ENCODE peak calls at places on chromosomes 11 and 22, in six cellular contexts. One of them, this sample, is unnamed.

GRCh38 chr11:1943977-1944376 is 3.2 kb upstream of the MRPL23 start:
- DNase-seq in H1: peak; percentile 42
- DNase-seq in GM12891: no peak
- DNase-seq in K562: no peak
- DNase-seq in HepG2: no peak
- DNase-seq in GM12878: no peak
- DNase-seq in this sample: no peak

GRCh38 chr11:61695917-61696316 is 15.7 kb downstream of the DAGLA start:
- DNase-seq in K562: peak; percentile 60
- DNase-seq in GM12878: peak; percentile 27
- DNase-seq in H1: peak; percentile 63
- DNase-seq in GM12891: peak; percentile 72
- DNase-seq in HepG2: no peak
- DNase-seq in this sample: peak; percentile 49

GRCh38 chr22:44685384-44686056 is 16.5 kb upstream of the PRR5 start:
- DNase-seq in GM12878: peak; percentile 71
- DNase-seq in GM12891: no peak
- DNase-seq in H1: peak; percentile 75
- DNase-seq in K562: peak; percentile 58
- DNase-seq in HepG2: no peak
- DNase-seq in this sample: peak; percentile 56

GRCh38 chr22:21569459-21570161 is 2.1 kb downstream of the UBE2L3 start:
- DNase-seq in HepG2: no peak
- DNase-seq in GM12878: no peak
- DNase-seq in H1: no peak
- DNase-seq in K562: no peak
- DNase-seq in GM12891: no peak
- DNase-seq in this sample: no peak

GRCh38 chr22:33362702-33363101 is 304.5 kb upstream of the SYN3 start:
- DNase-seq in GM12878: no peak
- DNase-seq in H1: no peak
- DNase-seq in K562: no peak
- DNase-seq in GM12891: no peak
- DNase-seq in HepG2: no peak
- DNase-seq in this sample: no peak

GRCh38 chr11:76787271-76787670 is 4.1 kb downstream of the TSKU start:
- DNase-seq in K562: no peak
- DNase-seq in GM12878: no peak
- DNase-seq in H1: no peak
- DNase-seq in GM12891: no peak
- DNase-seq in HepG2: no peak
- DNase-seq in this sample: no peak

GRCh38 chr22:17980638-17981051 is 43.7 kb downstream of the MICAL3 start:
- DNase-seq in H1: no peak
- DNase-seq in GM12891: peak; percentile 43
- DNase-seq in GM12878: no peak
- DNase-seq in K562: peak; percentile 92
- DNase-seq in HepG2: no peak
- DNase-seq in this sample: no peak

GRCh38 chr22:46905834-46906233 is 143.4 kb downstream of the TBC1D22A start:
- DNase-seq in GM12891: no peak
- DNase-seq in GM12878: no peak
- DNase-seq in K562: no peak
- DNase-seq in H1: no peak
- DNase-seq in HepG2: no peak
- DNase-seq in this sample: no peak

GRCh38 chr11:116275634-116276033 is 497.2 kb downstream of the BUD13 start:
- DNase-seq in GM12878: no peak
- DNase-seq in HepG2: no peak
- DNase-seq in H1: no peak
- DNase-seq in K562: no peak
- DNase-seq in GM12891: no peak
- DNase-seq in this sample: no peak

GRCh38 chr11:116107229-116107628 is 603.0 kb upstream of the CADM1 start:
- DNase-seq in HepG2: no peak
- DNase-seq in GM12878: no peak
- DNase-seq in GM12891: no peak
- DNase-seq in H1: no peak
- DNase-seq in K562: no peak
- DNase-seq in this sample: no peak

GRCh38 chr22:22935546-22936157 is 48.0 kb downstream of the IGLL5 start:
- DNase-seq in GM12891: peak; percentile 94
- DNase-seq in GM12878: peak; percentile 99
- DNase-seq in HepG2: no peak
- DNase-seq in K562: peak; percentile 58
- DNase-seq in H1: no peak
- DNase-seq in this sample: peak; percentile 96
- TF ChIP-seq POLR2AphosphoS5 in GM12891: peak; percentile 94
- TF ChIP-seq POLR2AphosphoS5 in GM12878: peak; percentile 69
- TF ChIP-seq POLR2AphosphoS5 in HepG2: no peak
- TF ChIP-seq POLR2AphosphoS5 in K562: no peak
- TF ChIP-seq POLR2AphosphoS5 in H1: no peak
- TF ChIP-seq POLR2AphosphoS5 in this sample: peak; percentile 95

DNA sequence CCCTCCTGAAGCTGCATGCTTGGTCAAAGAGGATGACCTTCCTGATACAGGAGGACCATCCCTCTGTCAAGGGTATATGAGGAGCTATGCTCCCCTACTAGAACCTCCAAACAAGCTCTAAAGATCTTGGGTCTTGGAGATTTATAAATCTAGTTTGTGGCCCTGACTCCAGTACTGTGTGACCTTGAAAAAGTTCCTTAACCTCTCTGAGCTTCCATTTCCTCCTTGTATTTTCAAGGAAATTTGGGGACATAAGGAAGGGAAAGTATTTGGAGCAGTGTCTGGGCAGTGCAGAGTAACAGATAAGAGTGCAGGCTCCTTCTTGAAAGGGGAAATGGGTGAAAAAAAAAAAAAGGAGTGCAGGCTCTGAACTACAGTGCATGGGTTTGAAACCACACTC is 45.9 kb downstream of the CHRDL2 start:
- DNase-seq in HepG2: no peak
- DNase-seq in GM12891: no peak
- DNase-seq in GM12878: no peak
- DNase-seq in H1: no peak
- DNase-seq in K562: no peak
- DNase-seq in this sample: no peak
- TF ChIP-seq TAF1 in HepG2: no peak
- TF ChIP-seq TAF1 in GM12891: no peak
- TF ChIP-seq TAF1 in GM12878: no peak
- TF ChIP-seq TAF1 in H1: no peak
- TF ChIP-seq TAF1 in K562: no peak
- TF ChIP-seq TAF1 in this sample: no peak

DNA sequence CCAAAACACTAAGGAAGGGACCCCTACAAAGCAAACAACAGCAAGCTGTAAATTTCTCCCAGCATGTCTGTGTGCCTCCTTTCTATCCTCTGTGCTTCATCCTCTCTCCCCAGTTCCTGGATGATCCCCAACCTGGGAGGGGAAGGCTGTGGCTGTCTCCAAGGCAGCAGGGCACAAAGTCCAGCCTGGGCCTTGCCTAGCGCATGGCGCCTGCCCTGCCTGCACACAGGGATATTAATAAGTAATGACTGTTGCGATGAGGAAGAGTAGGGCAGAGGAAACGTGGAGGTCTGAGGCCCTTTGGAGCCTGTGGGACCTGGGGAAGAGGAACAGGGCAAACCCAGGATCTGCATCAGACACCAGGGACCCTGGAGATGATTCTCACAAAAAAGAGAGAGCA is 2.0 kb downstream of the USH1C start:
- DNase-seq in K562: no peak
- DNase-seq in GM12891: no peak
- DNase-seq in GM12878: no peak
- DNase-seq in HepG2: peak; percentile 62
- DNase-seq in H1: no peak
- DNase-seq in this sample: no peak
- TF ChIP-seq POLR2A in K562: no peak
- TF ChIP-seq POLR2A in GM12891: no peak
- TF ChIP-seq POLR2A in GM12878: no peak
- TF ChIP-seq POLR2A in HepG2: no peak
- TF ChIP-seq POLR2A in H1: no peak
- TF ChIP-seq POLR2A in this sample: no peak

DNA sequence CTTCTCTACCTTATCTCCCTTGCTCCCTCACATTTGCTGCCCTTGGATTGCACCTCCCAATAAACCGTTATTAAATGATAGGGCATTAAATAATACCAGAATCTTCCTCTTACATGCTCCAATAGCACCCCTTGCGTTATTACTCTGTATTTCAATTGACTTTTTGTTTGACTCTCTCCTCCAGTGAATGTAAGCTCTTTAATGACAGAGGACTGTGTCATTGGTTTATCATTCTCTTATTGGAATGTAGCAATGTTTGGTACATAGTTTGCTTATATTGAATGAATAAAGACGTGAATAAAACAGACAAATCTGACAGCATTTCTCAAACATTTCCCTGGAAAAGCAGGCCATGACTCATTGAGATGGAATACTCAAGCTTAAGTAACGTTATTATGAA is 8.7 kb upstream of the MPEG1 start:
- DNase-seq in K562: no peak
- DNase-seq in H1: no peak
- DNase-seq in GM12878: no peak
- DNase-seq in HepG2: no peak
- DNase-seq in GM12891: no peak
- DNase-seq in this sample: no peak
- TF ChIP-seq POLR2AphosphoS5 in K562: no peak
- TF ChIP-seq POLR2AphosphoS5 in H1: no peak
- TF ChIP-seq POLR2AphosphoS5 in GM12878: no peak
- TF ChIP-seq POLR2AphosphoS5 in HepG2: no peak
- TF ChIP-seq POLR2AphosphoS5 in GM12891: no peak
- TF ChIP-seq POLR2AphosphoS5 in this sample: no peak

GRCh38 chr11:97667057-97667456 is 1277.2 kb downstream of the JRKL start:
- DNase-seq in H1: no peak
- DNase-seq in GM12891: no peak
- DNase-seq in GM12878: no peak
- DNase-seq in K562: no peak
- DNase-seq in HepG2: no peak
- DNase-seq in this sample: no peak
- TF ChIP-seq TAF1 in H1: no peak
- TF ChIP-seq TAF1 in GM12891: no peak
- TF ChIP-seq TAF1 in GM12878: no peak
- TF ChIP-seq TAF1 in K562: no peak
- TF ChIP-seq TAF1 in HepG2: no peak
- TF ChIP-seq TAF1 in this sample: no peak

DNA sequence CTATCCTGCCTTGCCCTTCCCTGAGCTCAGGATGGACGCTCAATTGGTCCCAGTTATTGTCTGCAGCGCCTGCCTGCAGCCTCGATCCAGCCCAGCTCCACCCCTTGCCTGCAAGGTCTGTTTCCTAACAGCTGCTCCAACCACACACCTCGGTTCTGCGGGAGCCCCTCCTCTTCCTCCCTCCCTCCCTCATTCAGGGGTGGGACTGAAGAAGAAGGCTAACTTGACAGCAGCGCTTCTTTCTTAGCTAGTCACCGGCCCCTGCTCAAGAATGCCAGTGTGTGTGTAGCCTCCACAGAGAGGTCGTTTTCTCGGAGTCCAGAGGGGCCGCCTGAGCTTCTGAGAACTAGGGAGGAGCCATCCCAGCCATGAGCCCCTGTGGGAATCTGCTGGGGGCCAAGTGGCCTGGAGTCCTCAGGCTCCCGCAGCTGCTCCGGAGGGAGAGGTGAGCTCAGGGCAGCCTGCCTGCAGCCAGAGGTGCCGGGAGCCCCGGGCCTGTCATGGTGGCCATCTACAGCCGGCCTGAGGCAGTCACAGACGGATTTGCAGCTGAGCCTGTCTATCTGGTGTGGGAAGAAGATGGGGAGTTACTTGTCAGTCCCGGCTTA is 36.1 kb downstream of the LIMK2 start:
- DNase-seq in GM12878: no peak
- DNase-seq in GM12891: peak; percentile 55
- DNase-seq in H1: peak; percentile 68
- DNase-seq in HepG2: no peak
- DNase-seq in K562: peak; percentile 73
- DNase-seq in this sample: no peak
- TF ChIP-seq POLR2A in GM12878: peak; percentile 46
- TF ChIP-seq POLR2A in GM12891: no peak
- TF ChIP-seq POLR2A in H1: no peak
- TF ChIP-seq POLR2A in HepG2: no peak
- TF ChIP-seq POLR2A in K562: no peak
- TF ChIP-seq POLR2A in this sample: no peak

DNA sequence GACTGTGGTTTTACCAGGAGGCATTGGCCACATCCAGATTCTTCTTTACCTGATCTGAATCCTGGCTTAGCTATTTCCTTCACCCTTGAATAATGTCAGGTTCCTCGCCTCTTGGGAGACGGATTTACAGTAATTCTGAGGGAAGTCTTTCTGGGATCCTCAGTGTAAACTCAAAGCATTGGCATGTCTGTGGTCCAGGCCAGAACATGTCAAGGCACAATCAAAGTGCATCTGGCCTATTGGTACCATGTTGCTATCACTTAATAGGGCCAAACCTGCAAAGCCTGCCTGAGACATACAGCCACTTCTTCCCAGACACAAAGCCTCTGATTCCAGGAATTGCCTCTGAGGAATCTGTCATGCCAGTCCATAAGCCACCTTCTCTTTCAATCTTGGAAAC is 774.8 kb upstream of the API5 start:
- DNase-seq in GM12878: no peak
- DNase-seq in HepG2: no peak
- DNase-seq in H1: no peak
- DNase-seq in GM12891: no peak
- DNase-seq in K562: no peak
- DNase-seq in this sample: no peak
- TF ChIP-seq POLR2AphosphoS5 in GM12878: no peak
- TF ChIP-seq POLR2AphosphoS5 in HepG2: no peak
- TF ChIP-seq POLR2AphosphoS5 in H1: no peak
- TF ChIP-seq POLR2AphosphoS5 in GM12891: no peak
- TF ChIP-seq POLR2AphosphoS5 in K562: no peak
- TF ChIP-seq POLR2AphosphoS5 in this sample: no peak

GRCh38 chr11:35523351-35523768 is 2.1 kb downstream of the PAMR1 start:
- DNase-seq in GM12878: no peak
- DNase-seq in HepG2: no peak
- DNase-seq in GM12891: no peak
- DNase-seq in K562: no peak
- DNase-seq in H1: no peak
- DNase-seq in this sample: no peak

GRCh38 chr11:35523861-35524260 is 1.6 kb downstream of the PAMR1 start:
- DNase-seq in H1: no peak
- DNase-seq in HepG2: no peak
- DNase-seq in GM12891: no peak
- DNase-seq in GM12878: no peak
- DNase-seq in K562: no peak
- DNase-seq in this sample: no peak

GRCh38 chr11:35525501-35526175 is at the start of gene PAMR1:
- DNase-seq in GM12878: no peak
- DNase-seq in GM12891: peak; percentile 21
- DNase-seq in HepG2: no peak
- DNase-seq in K562: no peak
- DNase-seq in H1: peak; percentile 78
- DNase-seq in this sample: peak; percentile 18

GRCh38 chr11:35526370-35526792 is 965 bp upstream of the PAMR1 start:
- DNase-seq in GM12878: no peak
- DNase-seq in K562: no peak
- DNase-seq in HepG2: no peak
- DNase-seq in GM12891: no peak
- DNase-seq in H1: peak; percentile 52
- DNase-seq in this sample: no peak

GRCh38 chr11:35524780-35525179 is 636 bp downstream of the PAMR1 start:
- DNase-seq in HepG2: no peak
- DNase-seq in H1: no peak
- DNase-seq in GM12878: no peak
- DNase-seq in GM12891: no peak
- DNase-seq in K562: no peak
- DNase-seq in this sample: no peak
- TF ChIP-seq TAF1 in HepG2: no peak
- TF ChIP-seq TAF1 in H1: no peak
- TF ChIP-seq TAF1 in GM12878: no peak
- TF ChIP-seq TAF1 in GM12891: no peak
- TF ChIP-seq TAF1 in K562: no peak
- TF ChIP-seq TAF1 in this sample: no peak